ENCODE peak calls at places on chromosomes 7 and 10, in four cellular contexts. B is smooth muscle cell of the brain vasculature, Q is pancreas, C is adipocyte. A is an unnamed sample.

GRCh38 chr10:133248334-133248715 is 10.7 kb downstream of the VENTX start:
- DNase-seq in B (no peak), Q (no peak), C (no peak), A (no peak)

GRCh38 chr10:70441877-70442205 is 360 bp upstream of the NODAL start:
- DNase-seq in B (no peak), Q (no peak), C (no peak), A (no peak)

GRCh38 chr7:142375710-142376313 is 118.0 kb upstream of the PRSS58 start:
- DNase-seq in B (no peak), Q (no peak), C (peak; percentile 56), A (no peak)

GRCh38 chr7:142939226-142939910 is at the start of gene LLCFC1:
- DNase-seq in B (no peak), Q (no peak), C (no peak), A (no peak)

GRCh38 chr7:118080947-118081346 is 103.0 kb upstream of the LSM8 start:
- DNase-seq in B (no peak), Q (no peak), C (peak; percentile 1), A (no peak)

GRCh38 chr7:104548861-104549260 is 220.5 kb downstream of the LHFPL3 start:
- DNase-seq in B (no peak), Q (no peak), C (no peak), A (no peak)

GRCh38 chr7:3712841-3713240 is 411.8 kb downstream of the SDK1 start:
- DNase-seq in B (no peak), Q (no peak), C (no peak), A (no peak)

GRCh38 chr10:128626397-128627060 is 500.3 kb upstream of the MKI67 start:
- DNase-seq in B (no peak), Q (no peak), C (no peak), A (no peak)

GRCh38 chr10:43598447-43598846 is 7.8 kb upstream of the ZNF485 start:
- DNase-seq in B (no peak), Q (no peak), C (peak; percentile 28), A (no peak)

GRCh38 chr10:96835826-96836365 is 3.8 kb downstream of the LCOR start:
- DNase-seq in B (no peak), Q (no peak), C (peak; percentile 56), A (no peak)

GRCh38 chr7:41110186-41110585 is 592.7 kb downstream of the INHBA start:
- DNase-seq in B (no peak), Q (no peak), C (no peak), A (no peak)

GRCh38 chr7:114182837-114183236 is 231.8 kb upstream of the FOXP2 start:
- DNase-seq in B (peak; percentile 9), Q (no peak), C (peak; percentile 38), A (no peak)

GRCh38 chr10:119596537-119597404 is at the start of gene TIAL1:
- DNase-seq in B (peak; percentile 99), Q (peak; percentile 98), C (peak; percentile 100), A (peak; percentile 98)

GRCh38 chr7:81308643-81309354 is 389.9 kb upstream of the SEMA3C start:
- DNase-seq in B (no peak), Q (no peak), C (peak; percentile 71), A (no peak)

GRCh38 chr10:58701398-58702135 is 188.9 kb downstream of the BICC1 start:
- DNase-seq in B (no peak), Q (no peak), C (peak; percentile 96), A (no peak)